ENCODE peak calls at places on chromosomes 2 and 18, in four cellular contexts. S is kidney, J is A549, X is WERI-Rb-1. I is an unnamed sample.

GRCh38 chr2:10989151-10989550 is 77.4 kb downstream of the KCNF1 start:
- DNase-seq in S (no peak), J (no peak), X (peak), I (no peak)

GRCh38 chr2:9693138-9693520 is 62.3 kb upstream of the YWHAQ start:
- DNase-seq in S (no peak), J (no peak), X (no peak), I (no peak)

GRCh38 chr2:51003345-51004192 is 28.4 kb downstream of the NRXN1 start:
- DNase-seq in S (no peak), J (no peak), X (no peak), I (no peak)

GRCh38 chr2:18083806-18084205 is 205.3 kb downstream of the KCNS3 start:
- DNase-seq in S (no peak), J (no peak), X (no peak), I (no peak)

GRCh38 chr2:197675711-197676188 is 363 bp upstream of the RFTN2 start:
- DNase-seq in S (no peak), J (no peak), X (no peak), I (no peak)

GRCh38 chr2:1603521-1603920 is 140.8 kb downstream of the PXDN start:
- DNase-seq in S (peak), J (no peak), X (no peak), I (no peak)

GRCh38 chr2:213187833-213188532 is 36.6 kb upstream of the IKZF2 start:
- DNase-seq in S (no peak), J (peak), X (no peak), I (no peak)

GRCh38 chr2:142180820-142181533 is 50.2 kb upstream of the LRP1B start:
- DNase-seq in S (peak), J (no peak), X (peak), I (no peak)

GRCh38 chr2:97752342-97753334 is 39.3 kb downstream of the ZAP70 start:
- DNase-seq in S (no peak), J (no peak), X (no peak), I (no peak)

GRCh38 chr2:239824866-239825704 is 200.1 kb downstream of the NDUFA10 start:
- DNase-seq in S (peak), J (no peak), X (no peak), I (peak)

GRCh38 chr2:28979576-28980366 is 1.3 kb upstream of the TOGARAM2 start:
- DNase-seq in S (no peak), J (no peak), X (no peak), I (no peak)

GRCh38 chr18:13376841-13377351 is 158.3 kb downstream of the LDLRAD4 start:
- DNase-seq in S (no peak), J (no peak), X (no peak), I (no peak)

GRCh38 chr2:51013870-51014526 is 17.9 kb downstream of the NRXN1 start:
- DNase-seq in S (no peak), J (no peak), X (no peak), I (no peak)

GRCh38 chr2:109108740-109109139 is 20.3 kb upstream of the SH3RF3 start:
- DNase-seq in S (no peak), J (no peak), X (no peak), I (no peak)

GRCh38 chr2:70887550-70888229 is 48.0 kb upstream of the ATP6V1B1 start:
- DNase-seq in S (peak), J (peak), X (peak), I (no peak)

GRCh38 chr2:71702971-71703898 is 249.9 kb downstream of the DYSF start:
- DNase-seq in S (peak), J (no peak), X (no peak), I (no peak)

GRCh38 chr2:127569274-127570065 is 34.0 kb downstream of the MYO7B start:
- DNase-seq in S (peak), J (no peak), X (no peak), I (no peak)

GRCh38 chr2:219844756-219845155 is 217.3 kb downstream of the SLC4A3 start:
- DNase-seq in S (no peak), J (no peak), X (no peak), I (no peak)

GRCh38 chr2:42142476-42143184 is 26.5 kb upstream of the EML4 start:
- DNase-seq in S (no peak), J (no peak), X (no peak), I (no peak)

GRCh38 chr18:13877133-13877532 is 38.2 kb downstream of the MC2R start:
- DNase-seq in S (no peak), J (no peak), X (no peak), I (no peak)

DNA sequence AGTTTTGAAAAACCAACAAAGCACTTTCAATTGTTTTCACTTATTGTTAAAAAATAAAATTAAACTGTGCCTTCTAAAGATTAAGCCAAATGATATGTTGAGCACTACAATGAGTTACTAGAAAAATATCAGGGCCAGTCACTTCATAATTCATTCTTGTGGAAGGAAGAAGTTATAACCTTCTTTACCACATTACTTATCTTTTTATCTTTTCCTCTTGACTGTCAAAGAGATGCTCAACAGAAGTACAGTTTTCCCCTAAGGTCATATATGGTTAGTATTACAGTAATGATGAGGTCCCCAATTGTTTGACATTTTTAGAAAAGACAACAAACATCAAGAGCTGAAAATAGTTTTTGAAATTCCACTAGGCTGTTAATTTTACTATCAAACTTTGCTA is 9.4 kb downstream of the PELI1 start:
- DNase-seq in S (no peak), J (no peak), X (no peak), I (no peak)
- H3K27ac ChIP-seq in S (no peak), J (no peak), X (no peak), I (peak)

GRCh38 chr2:118846667-118847446 is 591 bp downstream of the EN1 start:
- DNase-seq in S (peak), J (peak), X (no peak), I (no peak)
- TF ChIP-seq CTCF in S (no peak), J (no peak), X (no peak), I (no peak)

GRCh38 chr2:201257381-201257940 is 2.9 kb upstream of the CASP8 start:
- DNase-seq in S (no peak), J (peak), X (no peak), I (no peak)

GRCh38 chr2:201254331-201254730 is 6.0 kb upstream of the CASP8 start:
- DNase-seq in S (no peak), J (no peak), X (no peak), I (no peak)

GRCh38 chr2:201257941-201258665 is 2.2 kb upstream of the CASP8 start:
- DNase-seq in S (peak), J (peak), X (no peak), I (peak)

GRCh38 chr2:201255468-201255867 is 4.9 kb upstream of the CASP8 start:
- DNase-seq in S (no peak), J (no peak), X (no peak), I (no peak)

DNA sequence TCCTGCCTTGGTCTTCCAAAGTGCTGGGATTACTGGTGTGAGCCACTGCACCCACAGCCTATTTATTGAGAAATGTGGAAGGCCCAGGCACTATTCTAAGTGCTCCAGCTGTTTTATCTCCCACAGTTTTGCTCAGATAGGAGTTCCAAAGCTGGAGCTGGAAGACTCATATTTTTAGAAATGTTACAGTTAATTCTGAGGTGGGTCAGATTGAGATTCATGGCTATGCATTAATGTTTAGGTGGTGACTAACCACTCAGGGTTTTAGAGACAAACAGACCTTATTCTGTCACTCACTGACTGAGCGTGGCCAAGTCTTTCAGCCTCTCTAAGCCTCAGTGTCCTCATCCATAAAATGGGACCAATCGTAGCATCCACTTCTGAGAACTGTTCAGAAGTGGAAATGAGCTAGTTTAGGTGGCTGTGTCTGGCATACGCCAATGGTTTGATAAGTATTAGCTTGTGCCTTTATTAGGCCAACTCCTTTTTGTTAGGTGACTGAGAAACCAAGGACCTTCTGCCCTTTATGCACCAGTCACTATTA is 4.3 kb upstream of the CASP8 start:
- DNase-seq in S (no peak), J (no peak), X (no peak), I (no peak)
- H3K27ac ChIP-seq in S (no peak), J (peak), X (no peak), I (no peak)

GRCh38 chr2:64910972-64911433 is 78.2 kb upstream of the SLC1A4 start:
- DNase-seq in S (no peak), J (no peak), X (peak), I (no peak)

GRCh38 chr2:64915510-64915900 is 73.7 kb upstream of the SLC1A4 start:
- DNase-seq in S (no peak), J (no peak), X (no peak), I (no peak)

GRCh38 chr2:64914735-64915509 is 74.3 kb upstream of the SLC1A4 start:
- DNase-seq in S (no peak), J (no peak), X (no peak), I (no peak)

GRCh38 chr2:64914247-64914646 is 75.0 kb upstream of the SLC1A4 start:
- DNase-seq in S (no peak), J (no peak), X (no peak), I (no peak)

DNA sequence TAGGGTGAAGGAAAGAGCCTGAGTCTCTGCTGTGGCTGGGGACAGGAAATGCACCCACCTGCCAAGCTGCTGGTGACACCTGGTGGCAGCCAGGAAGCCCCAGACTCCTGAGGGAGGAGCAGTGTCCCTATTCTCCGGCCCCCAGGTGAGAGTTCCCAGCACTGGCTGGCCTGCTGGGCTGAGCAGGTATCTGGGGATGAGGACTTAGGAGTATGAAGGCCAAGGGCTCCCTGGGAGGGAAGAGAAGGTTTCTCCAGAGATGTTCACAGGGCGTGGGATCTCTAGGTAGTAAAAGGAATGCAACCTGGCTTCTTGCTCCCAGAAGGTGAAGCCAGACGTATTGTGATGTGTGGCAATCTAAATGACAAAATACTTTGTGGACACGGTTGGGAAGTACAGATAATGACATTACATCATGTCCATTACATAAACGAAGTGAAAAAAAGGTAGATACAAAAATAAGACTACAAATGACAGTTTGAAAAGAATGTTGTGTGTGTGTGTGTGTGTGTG is 75.8 kb upstream of the SLC1A4 start:
- DNase-seq in S (no peak), J (no peak), X (peak), I (no peak)
- TF ChIP-seq CTCF in S (no peak), J (peak), X (peak), I (peak)

GRCh38 chr2:241843321-241844065 is 15.2 kb downstream of the PDCD1 start:
- DNase-seq in S (peak), J (no peak), X (no peak), I (no peak)

GRCh38 chr2:241842067-241842415 is 16.7 kb downstream of the PDCD1 start:
- DNase-seq in S (no peak), J (no peak), X (no peak), I (no peak)

GRCh38 chr2:241842620-241843211 is 16.0 kb downstream of the PDCD1 start:
- DNase-seq in S (peak), J (no peak), X (no peak), I (peak)

GRCh38 chr2:241844831-241845578 is 13.7 kb downstream of the PDCD1 start:
- DNase-seq in S (no peak), J (no peak), X (no peak), I (no peak)

DNA sequence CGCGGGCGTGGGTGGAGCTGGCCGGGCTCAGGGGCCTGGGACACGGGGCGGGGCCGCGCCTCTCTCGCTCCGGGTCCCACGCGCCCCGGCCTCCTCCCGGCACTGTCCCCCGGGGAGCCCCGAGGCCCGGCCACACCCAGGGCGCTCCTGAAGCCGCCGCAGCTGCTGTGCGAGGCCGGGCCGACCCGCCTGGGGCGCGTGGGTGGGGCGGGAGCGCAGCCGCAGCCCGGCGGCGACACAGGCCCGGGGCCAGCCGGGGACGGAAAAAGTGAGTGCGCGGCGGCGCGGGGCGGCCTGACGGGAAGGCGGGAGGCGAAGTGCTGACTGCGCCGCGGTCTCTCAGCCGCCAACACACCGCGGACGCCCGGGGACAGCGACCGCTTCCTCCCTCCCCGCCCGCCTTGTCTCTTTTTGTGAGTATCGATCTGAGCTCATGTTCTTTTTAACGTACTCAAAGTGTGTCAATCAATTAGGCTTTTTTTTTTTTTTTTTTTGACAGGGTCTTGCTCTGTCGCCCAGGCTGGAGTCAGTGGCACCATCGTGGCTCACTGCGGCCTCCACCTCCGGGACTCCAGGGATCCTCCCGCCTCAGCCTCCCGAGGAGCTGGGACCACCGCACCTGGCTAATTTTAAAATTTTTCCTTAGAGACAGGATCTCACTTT is 14.5 kb downstream of the PDCD1 start:
- DNase-seq in S (peak), J (peak), X (no peak), I (no peak)
- H3K27ac ChIP-seq in S (no peak), J (peak), X (no peak), I (no peak)

I was measured in breast epithelium.